ENCODE peak calls at places on chromosomes 7 and 10, in nine cellular contexts. B, H, S, F, G, Z, M, O and W are unnamed samples.
A peak's percentile ranks its signal among the peaks of the same experiment; 100 is the strongest.

GRCh38 chr10:49504528-49504927 is 34.4 kb downstream of the ERCC6 start:
- DNase-seq in B (no peak), H (no peak), S (no peak), F (no peak), G (no peak), Z (no peak), M (no peak), O (no peak), W (no peak)

GRCh38 chr10:62636825-62637248 is 167.7 kb upstream of the ADO start:
- DNase-seq in B (no peak), H (peak; percentile 84), S (no peak), F (no peak), G (no peak), Z (no peak), M (no peak), O (no peak), W (no peak)

GRCh38 chr7:122802211-122802833 is 83.9 kb downstream of the CADPS2 start:
- DNase-seq in B (no peak), H (no peak), S (no peak), F (no peak), G (no peak), Z (no peak), M (peak; percentile 8), O (no peak), W (no peak)

GRCh38 chr7:152202056-152202455 is 176.6 kb downstream of the GALNT11 start:
- DNase-seq in B (peak; percentile 77), H (no peak), S (no peak), F (no peak), G (peak; percentile 10), Z (no peak), M (peak; percentile 38), O (peak; percentile 29), W (no peak)

GRCh38 chr7:7239346-7239745 is 57.0 kb downstream of the C1GALT1 start:
- DNase-seq in B (no peak), H (no peak), S (no peak), F (no peak), G (no peak), Z (no peak), M (no peak), O (no peak), W (no peak)

GRCh38 chr7:116665447-116665996 is 6.5 kb upstream of the MET start:
- DNase-seq in B (no peak), H (no peak), S (no peak), F (no peak), G (no peak), Z (no peak), M (no peak), O (no peak), W (no peak)

GRCh38 chr7:152881893-152882292 is 122.3 kb downstream of the ACTR3B start:
- DNase-seq in B (no peak), H (no peak), S (no peak), F (no peak), G (no peak), Z (no peak), M (no peak), O (no peak), W (no peak)

GRCh38 chr7:617614-618538 is 98.2 kb upstream of the PDGFA start:
- DNase-seq in B (no peak), H (no peak), S (peak; percentile 84), F (peak; percentile 26), G (no peak), Z (peak; percentile 69), M (no peak), O (no peak), W (no peak)

GRCh38 chr7:80614911-80615310 is 23.5 kb upstream of the CD36 start:
- DNase-seq in B (peak; percentile 69), H (no peak), S (no peak), F (no peak), G (peak; percentile 42), Z (no peak), M (no peak), O (peak; percentile 87), W (no peak)

GRCh38 chr10:72601144-72601543 is 24.7 kb downstream of the MICU1 start:
- DNase-seq in B (no peak), H (no peak), S (no peak), F (no peak), G (no peak), Z (no peak), M (no peak), O (no peak), W (no peak)

GRCh38 chr10:43904831-43905230 is 256.1 kb upstream of the ZNF32 start:
- DNase-seq in B (no peak), H (no peak), S (no peak), F (no peak), G (no peak), Z (no peak), M (no peak), O (no peak), W (no peak)

GRCh38 chr10:21423338-21423737 is 102.1 kb downstream of the SKIDA1 start:
- DNase-seq in B (no peak), H (no peak), S (no peak), F (no peak), G (no peak), Z (no peak), M (no peak), O (no peak), W (no peak)

GRCh38 chr10:21427804-21428481 is 97.5 kb downstream of the SKIDA1 start:
- DNase-seq in B (no peak), H (no peak), S (no peak), F (no peak), G (peak; percentile 5), Z (no peak), M (no peak), O (peak; percentile 41), W (no peak)

GRCh38 chr10:21423850-21424249 is 101.6 kb downstream of the SKIDA1 start:
- DNase-seq in B (no peak), H (no peak), S (no peak), F (no peak), G (no peak), Z (no peak), M (no peak), O (no peak), W (no peak)

GRCh38 chr10:21421794-21422193 is 103.7 kb downstream of the SKIDA1 start:
- DNase-seq in B (no peak), H (no peak), S (no peak), F (no peak), G (no peak), Z (no peak), M (no peak), O (no peak), W (no peak)

DNA sequence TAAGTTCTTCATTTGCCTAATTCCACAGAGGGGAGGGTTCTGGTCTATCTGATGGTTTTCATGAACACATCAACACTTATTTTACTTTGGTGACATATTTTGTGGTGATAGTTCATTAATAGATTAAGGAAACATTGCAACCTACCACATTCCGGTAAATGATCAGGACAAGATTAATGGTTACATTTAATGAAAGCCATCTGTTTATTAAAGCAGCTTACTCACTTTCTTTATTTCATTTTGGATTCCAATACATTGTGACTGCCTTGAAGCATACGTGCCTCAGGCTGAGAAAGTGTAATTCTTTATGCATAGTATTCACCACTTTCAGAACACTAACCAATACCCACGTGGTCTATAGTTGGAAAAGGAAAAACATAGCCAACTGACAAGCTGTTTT is 101.0 kb downstream of the SKIDA1 start:
- DNase-seq in B (peak; percentile 71), H (no peak), S (no peak), F (no peak), G (peak; percentile 23), Z (no peak), M (no peak), O (no peak), W (no peak)
- H3K4me3 ChIP-seq in B (no peak overlapping the region), H (no peak overlapping the region), S (no peak overlapping the region), F (no peak overlapping the region), G (no peak overlapping the region), Z (no peak overlapping the region), M (no peak overlapping the region), O (peak overlapping the region; percentile 36), W (no peak overlapping the region)

DNA sequence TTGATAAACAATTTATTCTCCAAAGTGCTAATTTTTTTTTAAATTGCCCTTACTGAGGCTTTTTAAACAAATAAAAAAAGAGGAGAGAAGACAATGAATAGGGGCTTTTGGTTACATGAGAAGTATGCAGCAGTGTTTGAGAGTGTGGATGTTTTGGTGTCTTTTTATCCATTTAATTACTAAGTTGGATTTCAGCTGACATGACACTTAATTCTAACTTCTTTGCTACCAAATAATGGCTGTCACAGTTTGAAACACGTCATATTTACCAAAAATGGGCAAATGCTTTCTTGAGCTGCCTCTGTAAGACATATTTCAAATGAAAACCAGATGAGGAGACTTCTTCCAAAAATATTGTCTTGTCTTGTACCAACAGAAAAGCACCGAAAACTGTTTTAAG is 4.0 kb downstream of the ABCB4 start:
- DNase-seq in B (no peak), H (no peak), S (no peak), F (no peak), G (no peak), Z (no peak), M (no peak), O (no peak), W (no peak)
- H3K4me3 ChIP-seq in B (no peak overlapping the region), H (no peak overlapping the region), S (no peak overlapping the region), F (no peak overlapping the region), G (no peak overlapping the region), Z (no peak overlapping the region), M (no peak overlapping the region), O (no peak overlapping the region), W (no peak overlapping the region)

DNA sequence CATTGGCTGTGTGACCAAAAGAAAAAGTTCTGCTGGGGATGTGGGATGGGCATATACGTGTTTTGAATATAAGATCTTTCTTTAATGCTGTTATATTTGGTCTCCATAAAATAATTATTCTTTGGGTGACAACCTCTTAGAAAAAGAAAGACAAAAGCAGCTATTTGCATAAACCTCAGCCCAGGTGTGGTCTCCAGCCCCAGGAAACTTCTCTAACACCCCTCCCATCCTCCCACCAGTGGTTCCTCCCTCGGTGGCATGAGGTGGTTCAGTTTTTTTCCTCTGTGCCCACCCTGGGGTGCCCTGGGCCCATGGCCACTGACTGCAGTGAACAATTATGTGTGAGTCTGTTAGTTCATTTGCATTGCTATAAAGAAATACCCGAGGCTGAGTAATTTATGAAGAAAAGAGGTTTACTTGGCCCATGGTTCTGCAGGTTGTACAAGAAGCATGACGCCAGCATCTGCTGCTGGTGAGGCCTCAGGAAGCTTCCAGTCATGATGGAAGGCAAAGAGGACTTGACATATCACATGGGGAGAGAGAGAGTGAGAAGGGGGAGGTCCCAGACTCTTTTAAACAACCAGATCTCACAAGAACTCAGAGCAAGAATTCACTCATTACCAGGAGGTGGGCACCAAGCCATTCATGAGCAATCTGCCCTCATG is 165.9 kb downstream of the CUX1 start:
- DNase-seq in B (peak; percentile 5), H (peak; percentile 61), S (no peak), F (no peak), G (no peak), Z (no peak), M (no peak), O (no peak), W (no peak)
- H3K4me3 ChIP-seq in B (no peak overlapping the region), H (peak overlapping the region; percentile 5), S (no peak overlapping the region), F (no peak overlapping the region), G (no peak overlapping the region), Z (no peak overlapping the region), M (no peak overlapping the region), O (no peak overlapping the region), W (no peak overlapping the region)

GRCh38 chr7:103101543-103101942 is 26.6 kb downstream of the ARMC10 start:
- DNase-seq in B (no peak), H (no peak), S (no peak), F (no peak), G (no peak), Z (no peak), M (no peak), O (no peak), W (no peak)

DNA sequence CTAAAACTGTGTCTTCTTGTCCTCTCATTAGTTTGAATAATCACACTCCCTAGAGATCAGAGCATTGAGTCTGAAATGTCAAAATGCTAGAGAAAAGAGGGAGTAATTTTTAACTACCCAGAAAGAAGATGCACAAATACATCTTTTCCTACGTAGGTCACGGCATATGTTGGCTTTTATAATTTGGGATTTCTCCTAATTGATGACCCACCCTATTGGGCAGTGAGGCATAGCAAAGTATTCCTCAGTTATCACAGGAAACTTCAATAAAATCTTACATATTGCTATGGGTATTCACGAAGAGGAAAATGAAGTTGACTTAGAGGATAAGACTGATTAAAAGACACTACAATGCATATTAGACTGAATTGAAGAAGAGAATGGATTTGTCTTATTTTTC is 25.4 kb downstream of the ARMC10 start:
- DNase-seq in B (no peak), H (no peak), S (no peak), F (no peak), G (no peak), Z (no peak), M (no peak), O (no peak), W (no peak)
- H3K4me3 ChIP-seq in B (no peak overlapping the region), H (no peak overlapping the region), S (no peak overlapping the region), F (no peak overlapping the region), G (no peak overlapping the region), Z (no peak overlapping the region), M (no peak overlapping the region), O (no peak overlapping the region), W (no peak overlapping the region)